ENCODE peak calls at places on chromosomes 3 and 15, in four cellular contexts. X is GM23248, Z is PC-9, A is HCT116. W is an unnamed sample.

GRCh38 chr3:23738946-23739345 is 66.8 kb upstream of the UBE2E1 start:
- DNase-seq in X (peak; percentile 4), Z (peak; percentile 56), A (peak; percentile 74), W (no peak)

GRCh38 chr15:69666921-69667811 is 214.5 kb downstream of the RPLP1 start:
- DNase-seq in X (no peak), Z (no peak), A (no peak), W (no peak)

GRCh38 chr15:68415061-68415460 is 16.9 kb downstream of the ITGA11 start:
- DNase-seq in X (no peak), Z (no peak), A (no peak), W (no peak)

GRCh38 chr15:52786436-52787122 is 3.6 kb downstream of the ONECUT1 start:
- DNase-seq in X (no peak), Z (no peak), A (no peak), W (no peak)

GRCh38 chr3:171867976-171868375 is 24.8 kb downstream of the TMEM212 start:
- DNase-seq in X (peak; percentile 27), Z (no peak), A (peak; percentile 10), W (no peak)

GRCh38 chr15:70636540-70637165 is 126.7 kb downstream of the UACA start:
- DNase-seq in X (peak; percentile 33), Z (peak; percentile 8), A (peak; percentile 16), W (peak; percentile 46)

GRCh38 chr3:134366221-134366927 is 7.9 kb downstream of the AMOTL2 start:
- DNase-seq in X (peak; percentile 54), Z (no peak), A (no peak), W (no peak)

GRCh38 chr3:131988209-131988608 is 46.6 kb downstream of the CPNE4 start:
- DNase-seq in X (no peak), Z (no peak), A (no peak), W (no peak)

GRCh38 chr3:41158947-41159346 is 40.4 kb upstream of the CTNNB1 start:
- DNase-seq in X (no peak), Z (peak; percentile 21), A (no peak), W (no peak)

GRCh38 chr3:41167722-41168497 is 31.4 kb upstream of the CTNNB1 start:
- DNase-seq in X (no peak), Z (no peak), A (no peak), W (no peak)

GRCh38 chr3:41159581-41160189 is 39.6 kb upstream of the CTNNB1 start:
- DNase-seq in X (no peak), Z (no peak), A (peak; percentile 41), W (no peak)

DNA sequence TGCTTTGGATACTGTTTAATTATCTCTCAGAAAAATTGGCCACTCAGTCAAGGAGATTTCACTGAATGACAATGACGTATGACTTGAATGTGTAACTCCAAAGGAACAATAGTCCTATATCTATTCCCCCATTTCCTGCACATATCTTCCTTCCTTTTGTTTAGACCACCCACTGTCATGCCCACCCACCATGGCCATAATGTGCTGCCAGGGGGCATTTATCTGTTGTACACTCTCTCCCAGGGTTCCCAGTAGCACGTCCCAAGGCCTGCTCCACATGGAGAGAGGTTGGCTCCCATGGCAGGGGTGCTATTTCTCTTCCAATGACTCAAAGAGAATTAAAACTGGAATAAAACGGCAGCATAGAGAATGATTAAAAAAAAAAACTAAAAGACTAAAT is 36.8 kb upstream of the CTNNB1 start:
- DNase-seq in X (no peak), Z (no peak), A (no peak), W (no peak)
- H3K9me2 ChIP-seq in X (no peaks in the 10 kb centered on the region), Z (no peaks in the 10 kb centered on the region), A (no peaks in the 10 kb centered on the region), W (no peaks in the 10 kb centered on the region)

DNA sequence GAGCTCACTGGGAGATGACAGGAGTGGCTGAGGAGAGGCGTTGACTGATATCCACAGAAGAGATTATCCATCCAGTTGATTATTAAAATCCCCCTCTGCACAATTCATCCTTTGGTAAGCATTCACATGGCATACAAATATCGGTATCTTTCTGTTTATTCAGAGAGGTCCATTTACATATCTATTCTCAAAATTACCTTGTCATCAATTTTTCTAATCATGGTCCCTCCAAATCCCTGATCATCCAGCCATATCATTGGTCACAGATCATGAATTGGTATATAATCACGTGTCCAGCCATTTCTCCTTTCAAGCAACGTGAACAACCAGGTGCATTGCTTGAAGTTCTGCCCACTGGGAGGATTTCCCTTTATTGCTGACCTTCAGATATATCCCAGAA is 1321.0 kb downstream of the ROBO2 start:
- DNase-seq in X (no peak), Z (no peak), A (no peak), W (no peak)
- H3K9me2 ChIP-seq in X (no peaks in the 10 kb centered on the region), Z (no peaks in the 10 kb centered on the region), A (no peaks in the 10 kb centered on the region), W (no peaks in the 10 kb centered on the region)

GRCh38 chr3:41169038-41169437 is 30.3 kb upstream of the CTNNB1 start:
- DNase-seq in X (peak; percentile 19), Z (no peak), A (no peak), W (no peak)

DNA sequence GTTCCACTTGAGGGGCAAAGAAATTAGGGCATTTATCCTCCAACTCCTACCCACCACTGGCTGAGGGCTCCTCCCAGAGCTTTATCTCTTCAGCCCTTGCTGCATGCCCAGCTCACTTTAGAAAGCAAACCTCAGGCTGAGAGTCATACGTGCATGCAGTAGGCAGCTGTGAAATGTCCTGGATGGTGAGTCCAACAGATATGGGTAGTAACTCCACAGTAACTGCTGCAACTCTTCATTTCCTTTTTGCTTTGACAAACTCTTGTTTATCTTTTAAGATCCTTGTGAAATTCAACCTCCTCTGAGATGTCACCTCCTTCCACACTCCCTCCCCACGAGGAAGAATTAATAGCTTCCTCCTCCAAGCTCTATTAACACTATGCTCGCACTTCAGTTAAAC is 35.9 kb upstream of the CTNNB1 start:
- DNase-seq in X (no peak), Z (no peak), A (no peak), W (no peak)
- H3K9me2 ChIP-seq in X (no peaks in the 10 kb centered on the region), Z (no peaks in the 10 kb centered on the region), A (no peaks in the 10 kb centered on the region), W (no peaks in the 10 kb centered on the region)

DNA sequence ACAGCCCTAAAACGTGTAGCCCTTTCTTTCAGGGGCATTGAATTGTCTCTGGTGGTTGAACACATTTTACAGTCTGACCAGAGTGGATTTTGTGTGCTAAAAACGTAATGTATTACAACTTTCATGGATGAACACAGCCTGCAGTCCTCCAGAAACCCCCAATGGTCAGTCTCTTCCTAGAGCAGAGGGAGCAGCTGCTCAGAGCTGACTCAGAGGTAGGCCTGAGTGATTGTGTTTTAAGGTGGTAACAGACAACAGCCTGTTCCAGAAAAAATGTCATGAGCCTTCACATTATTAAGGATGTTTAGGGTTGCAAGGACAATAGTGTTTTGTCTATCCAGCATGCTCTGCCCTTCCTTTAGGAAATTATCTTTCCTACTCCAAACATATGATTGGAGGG is 34.5 kb upstream of the CTNNB1 start:
- DNase-seq in X (no peak), Z (no peak), A (no peak), W (no peak)
- H3K9me2 ChIP-seq in X (peaks cover 3% of the 10 kb centered on the region), Z (no peaks in the 10 kb centered on the region), A (no peaks in the 10 kb centered on the region), W (no peaks in the 10 kb centered on the region)

GRCh38 chr3:156298014-156298413 is 177.6 kb downstream of the KCNAB1 start:
- DNase-seq in X (no peak), Z (no peak), A (no peak), W (no peak)

GRCh38 chr3:156297582-156297981 is 177.2 kb downstream of the KCNAB1 start:
- DNase-seq in X (no peak), Z (no peak), A (no peak), W (no peak)

GRCh38 chr3:156291269-156292123 is 171.1 kb downstream of the KCNAB1 start:
- DNase-seq in X (peak; percentile 58), Z (no peak), A (no peak), W (peak; percentile 68)

GRCh38 chr3:156290917-156291268 is 170.5 kb downstream of the KCNAB1 start:
- DNase-seq in X (no peak), Z (no peak), A (no peak), W (no peak)

DNA sequence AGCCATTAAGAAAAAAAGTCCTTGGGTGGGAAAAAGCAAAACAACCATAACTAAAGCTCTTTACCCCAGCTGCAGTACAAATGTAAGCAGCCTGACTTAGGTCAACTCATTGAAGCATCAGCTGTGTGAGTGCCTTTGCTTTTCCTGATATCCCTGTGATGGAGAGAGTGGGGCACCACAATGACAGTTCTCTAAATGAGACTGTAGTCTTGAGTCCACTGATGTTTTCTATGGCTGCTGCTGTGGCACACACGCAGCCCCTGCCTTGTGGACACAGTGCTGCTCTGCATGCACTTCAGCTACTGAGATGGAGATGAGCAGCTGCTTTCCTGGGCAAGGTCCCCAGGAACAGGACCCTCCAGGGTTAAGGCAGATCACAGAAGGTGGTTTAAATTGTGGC is 173.2 kb downstream of the KCNAB1 start:
- DNase-seq in X (no peak), Z (no peak), A (no peak), W (no peak)
- H3K9me2 ChIP-seq in X (no peaks in the 10 kb centered on the region), Z (no peaks in the 10 kb centered on the region), A (no peaks in the 10 kb centered on the region), W (no peaks in the 10 kb centered on the region)

DNA sequence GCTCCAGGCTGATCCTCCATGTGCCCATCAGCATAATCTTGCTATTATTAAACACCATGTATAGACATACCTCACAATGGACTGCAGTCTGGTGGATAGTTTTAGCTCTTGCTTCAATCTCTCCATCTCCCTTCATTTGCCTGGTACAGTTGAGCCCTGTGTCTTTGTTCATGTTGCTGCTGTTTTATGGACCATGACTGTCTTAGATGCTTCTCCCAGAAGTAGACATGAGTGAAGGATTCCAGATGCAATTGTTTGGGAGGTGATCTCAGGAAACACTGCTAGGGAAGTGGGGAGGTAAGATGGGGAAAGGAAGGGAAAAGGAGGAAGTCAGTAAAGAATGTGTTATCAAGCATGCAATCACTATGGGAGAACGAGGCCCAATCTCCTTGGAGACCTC is 36.3 kb upstream of the CTNNB1 start:
- DNase-seq in X (no peak), Z (no peak), A (no peak), W (no peak)
- H3K9me2 ChIP-seq in X (no peaks in the 10 kb centered on the region), Z (no peaks in the 10 kb centered on the region), A (no peaks in the 10 kb centered on the region), W (no peaks in the 10 kb centered on the region)

GRCh38 chr3:16788440-16789057 is 96.2 kb upstream of the PLCL2 start:
- DNase-seq in X (no peak), Z (no peak), A (no peak), W (no peak)
- H3K9me2 ChIP-seq in X (no peaks in the 10 kb centered on the region), Z (no peaks in the 10 kb centered on the region), A (no peaks in the 10 kb centered on the region), W (no peaks in the 10 kb centered on the region)

DNA sequence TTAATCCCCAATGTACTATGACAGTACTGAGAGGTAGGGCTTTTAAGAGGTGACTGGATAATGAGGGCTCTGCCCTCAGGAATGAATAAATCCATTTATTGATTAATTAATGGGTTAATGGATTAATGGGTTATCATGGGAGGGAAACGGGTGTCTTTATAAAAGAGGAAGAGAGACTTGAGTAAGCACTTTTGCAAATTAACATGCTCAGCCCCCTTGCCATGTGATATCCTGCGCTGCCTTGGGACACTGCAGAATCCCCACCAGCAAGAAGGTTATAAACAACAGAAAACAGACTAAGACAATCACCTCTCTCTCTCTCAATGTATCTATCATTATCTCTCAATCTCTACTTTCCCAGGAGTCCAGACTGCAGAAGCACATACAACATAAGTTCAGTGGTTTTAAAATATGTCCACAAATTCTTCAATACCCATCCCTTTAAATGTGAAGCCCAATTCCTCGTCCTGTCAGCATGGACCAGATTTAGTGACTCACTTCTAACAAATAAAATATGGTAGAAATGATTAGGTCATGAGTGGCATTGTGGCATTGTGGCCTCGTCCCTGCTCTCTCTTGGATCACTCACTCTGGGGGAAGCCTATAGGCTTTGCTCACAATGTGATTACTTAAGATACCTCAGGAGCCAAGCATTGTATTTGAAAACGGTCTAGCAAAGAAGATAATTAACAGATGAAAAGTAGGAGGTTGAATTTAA is 40.1 kb upstream of the IL12A start:
- DNase-seq in X (peak; percentile 60), Z (no peak), A (no peak), W (no peak)
- H3K9me2 ChIP-seq in X (no peaks in the 10 kb centered on the region), Z (no peaks in the 10 kb centered on the region), A (no peaks in the 10 kb centered on the region), W (no peaks in the 10 kb centered on the region)

GRCh38 chr3:160220038-160220437 is 5.2 kb upstream of the C3orf80 start:
- DNase-seq in X (no peak), Z (no peak), A (no peak), W (no peak)
- H3K9me2 ChIP-seq in X (no peaks in the 10 kb centered on the region), Z (no peaks in the 10 kb centered on the region), A (no peaks in the 10 kb centered on the region), W (no peaks in the 10 kb centered on the region)